ENCODE peak calls at places on chromosomes 7 and 10, in seven cellular contexts. U is GM12878, E is HepG2, W is SK-N-SH, Q is K562, M is HCT116, Y is H1. F is an unnamed sample.

GRCh38 chr10:66629976-66630375 is 295.9 kb upstream of the LRRTM3 start:
- DNase-seq in W (no peak), Y (no peak), E (no peak), Q (no peak), U (no peak), M (no peak), F (no peak)

GRCh38 chr10:94411304-94411703 is 9.0 kb downstream of the TBC1D12 start:
- DNase-seq in M (no peak), W (no peak), Y (no peak), Q (no peak), U (no peak), E (no peak), F (no peak)

GRCh38 chr7:6640246-6640721 is 3.2 kb downstream of the ZNF316 start:
- DNase-seq in E (no peak), Y (peak; percentile 83), M (no peak), Q (peak; percentile 68), W (no peak), U (no peak), F (no peak)

GRCh38 chr7:116782177-116782711 is 80.1 kb upstream of the CAPZA2 start:
- DNase-seq in W (no peak), U (no peak), M (no peak), E (no peak), Y (no peak), Q (no peak), F (no peak)

GRCh38 chr10:13346280-13346819 is 1.7 kb downstream of the SEPHS1 start:
- DNase-seq in Y (no peak), Q (no peak), M (no peak), W (no peak), U (no peak), E (no peak), F (peak; percentile 34)

GRCh38 chr7:120110169-120110568 is 162.8 kb upstream of the KCND2 start:
- DNase-seq in Q (no peak), Y (no peak), E (no peak), W (no peak), U (no peak), M (no peak), F (no peak)

GRCh38 chr7:28988818-28989595 is 30.9 kb upstream of the TRIL start:
- DNase-seq in Q (no peak), M (no peak), U (no peak), W (no peak), E (no peak), Y (no peak), F (no peak)

GRCh38 chr7:16657656-16658279 is 11.8 kb downstream of the BZW2 start:
- DNase-seq in Q (peak; percentile 62), M (no peak), E (no peak), W (no peak), Y (no peak), U (no peak), F (no peak)

GRCh38 chr10:26437637-26438461 is at the start of gene APBB1IP:
- DNase-seq in Y (peak; percentile 60), U (peak; percentile 61), M (no peak), Q (no peak), E (no peak), W (no peak), F (no peak)

GRCh38 chr10:14775656-14776055 is 959 bp upstream of the FAM107B start:
- DNase-seq in M (no peak), U (no peak), Q (no peak), W (no peak), E (no peak), Y (no peak), F (no peak)

GRCh38 chr10:48399056-48399541 is 92.6 kb downstream of the MAPK8 start:
- DNase-seq in M (no peak), U (no peak), E (no peak), W (no peak), Q (no peak), Y (no peak), F (no peak)

GRCh38 chr7:68313806-68314205 is 1284.5 kb upstream of the AUTS2 start:
- DNase-seq in U (no peak), W (no peak), Y (no peak), E (no peak), Q (no peak), M (no peak), F (no peak)

GRCh38 chr10:15245530-15245929 is 77.0 kb upstream of the NMT2 start:
- DNase-seq in E (peak; percentile 20), U (no peak), Y (peak; percentile 57), W (peak; percentile 47), M (peak; percentile 21), Q (peak; percentile 28), F (no peak)

GRCh38 chr10:117132751-117133231 is 5.3 kb downstream of the VAX1 start:
- DNase-seq in E (no peak), Q (no peak), Y (peak; percentile 67), U (no peak), W (peak; percentile 50), M (no peak), F (no peak)

GRCh38 chr7:38398725-38399321 is 125.4 kb upstream of the TARP start:
- DNase-seq in Q (peak; percentile 46), Y (peak; percentile 59), M (peak; percentile 33), U (no peak), W (peak; percentile 67), E (peak; percentile 21), F (peak; percentile 56)

GRCh38 chr7:108294595-108294994 is 161.6 kb downstream of the NRCAM start:
- DNase-seq in W (no peak), E (no peak), Q (no peak), U (no peak), Y (no peak), M (no peak), F (no peak)

GRCh38 chr10:14219411-14219810 is 111.3 kb downstream of the FRMD4A start:
- DNase-seq in Y (no peak), U (no peak), M (no peak), Q (no peak), W (no peak), E (no peak), F (no peak)

GRCh38 chr7:64849250-64849923 is 53.7 kb upstream of the ZNF273 start:
- DNase-seq in Q (peak; percentile 50), M (no peak), Y (no peak), W (peak; percentile 26), E (no peak), U (no peak), F (no peak)

GRCh38 chr10:11700539-11700938 is 41.6 kb upstream of the ECHDC3 start:
- DNase-seq in Q (no peak), Y (no peak), W (no peak), E (no peak), M (no peak), U (no peak), F (no peak)

GRCh38 chr7:131208777-131209176 is 118.9 kb upstream of the MKLN1 start:
- DNase-seq in W (no peak), U (no peak), Y (no peak), E (no peak), Q (no peak), M (no peak), F (no peak)

GRCh38 chr10:14579405-14579804 is 195.3 kb downstream of the FAM107B start:
- DNase-seq in Q (no peak), M (no peak), U (no peak), Y (no peak), E (peak; percentile 35), W (no peak), F (no peak)

GRCh38 chr7:26293569-26294308 is 2.1 kb downstream of the SNX10 start:
- DNase-seq in Y (no peak), E (no peak), U (peak; percentile 83), W (no peak), Q (no peak), M (no peak), F (no peak)

DNA sequence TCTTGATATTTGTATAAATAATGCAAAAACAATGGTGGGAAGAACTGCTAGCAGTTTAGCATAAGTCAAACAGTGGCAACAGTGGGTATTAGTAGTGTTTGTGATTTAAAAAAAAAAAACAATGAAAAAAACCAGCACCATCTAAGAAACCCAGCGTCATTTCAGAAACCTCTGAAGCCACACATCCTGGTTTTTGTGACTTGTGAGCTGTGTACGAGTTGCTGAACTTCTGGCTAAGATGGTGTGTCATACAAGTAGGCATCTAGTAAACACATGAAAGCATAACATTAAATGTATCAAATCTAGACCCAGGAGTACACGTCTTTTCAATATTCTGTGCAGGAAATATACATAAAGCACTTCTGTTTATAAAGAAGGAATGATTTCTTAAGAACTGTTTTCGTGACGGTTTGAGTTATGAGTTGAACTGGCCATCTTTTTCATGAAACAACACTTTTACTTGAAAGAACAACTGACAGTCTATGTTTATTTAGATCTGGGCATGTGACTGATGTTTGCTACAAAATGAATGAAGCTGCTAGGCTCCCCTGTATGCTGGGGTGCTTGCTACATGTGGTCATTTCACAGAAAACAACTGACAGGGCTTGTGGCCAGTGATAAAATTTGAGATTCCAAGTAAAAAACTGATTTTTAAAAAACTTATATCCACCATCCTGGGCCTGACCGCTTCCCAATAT is 143.5 kb downstream of the PIP4K2A start:
- DNase-seq in Q (no peak), U (no peak), M (no peak), Y (no peak), W (no peak), E (no peak), F (no peak)
- TF ChIP-seq JUND in Q (no peak), U (no peak), M (no peak), Y (no peak), W (no peak), E (no peak), F (no peak)

DNA sequence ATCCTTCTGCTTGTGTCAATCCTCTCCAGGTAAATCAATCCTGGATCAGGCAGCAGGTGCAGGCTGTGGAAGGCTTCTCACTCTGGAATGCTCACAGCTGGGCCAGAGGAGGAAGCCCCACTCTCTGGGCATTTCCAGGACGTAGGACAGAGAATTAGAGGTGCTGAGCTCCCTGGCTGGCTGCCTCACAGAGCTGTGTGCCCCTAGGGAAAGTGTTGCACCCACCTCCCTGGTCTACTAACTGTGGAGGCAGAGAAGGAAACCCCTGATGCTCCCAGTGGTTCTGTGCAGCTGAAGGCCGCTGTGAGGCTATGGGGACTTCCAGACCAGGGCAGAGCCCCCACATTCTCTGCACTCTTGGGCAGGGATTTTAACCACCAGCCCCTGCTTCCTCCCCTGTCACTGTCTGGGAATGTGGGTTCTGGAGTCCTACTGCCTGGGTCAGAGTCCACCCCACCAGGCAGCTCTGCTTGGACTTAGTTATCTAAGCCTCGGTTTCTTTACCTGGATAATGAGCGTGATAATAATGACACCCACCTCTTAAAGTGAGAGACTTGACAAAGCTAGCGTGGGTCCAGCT is 73.5 kb upstream of the EEPD1 start:
- DNase-seq in W (no peak), E (peak; percentile 21), U (no peak), Y (no peak), M (no peak), Q (no peak), F (no peak)
- TF ChIP-seq JUND in W (no peak), E (no peak), U (no peak), Y (no peak), M (no peak), Q (no peak), F (no peak)

GRCh38 chr7:154440656-154441055 is 388.5 kb downstream of the DPP6 start:
- DNase-seq in Y (no peak), M (no peak), Q (no peak), W (no peak), E (no peak), U (no peak), F (no peak)
- TF ChIP-seq JUND in Y (no peak), M (no peak), Q (no peak), W (no peak), E (no peak), U (no peak), F (no peak)

GRCh38 chr10:97464226-97464625 is 18.3 kb downstream of the ZDHHC16 start:
- DNase-seq in E (no peak), W (no peak), Q (no peak), Y (no peak), M (no peak), U (no peak), F (no peak)
- TF ChIP-seq JUND in E (no peak), W (no peak), Q (no peak), Y (no peak), M (no peak), U (no peak), F (no peak)

GRCh38 chr7:31058122-31058521 is 6.0 kb downstream of the ADCYAP1R1 start:
- DNase-seq in W (no peak), Q (no peak), M (no peak), U (no peak), Y (no peak), E (no peak), F (no peak)
- TF ChIP-seq JUND in W (no peak), Q (peak; percentile 36), M (no peak), U (no peak), Y (no peak), E (no peak), F (no peak)

F was measured in T47D.